ENCODE peak calls at places on chromosomes 5 and 9, in nine cellular contexts. One of them, this sample, is unnamed.

GRCh38 chr5:77896338-77896737 is 120.2 kb upstream of the TBCA start:
- DNase-seq in CD8-positive, alpha-beta T cell: no peak
- DNase-seq in CD8-positive, alpha-beta memory T cell: no peak
- DNase-seq in fibroblast of lung: no peak
- DNase-seq in mammary epithelial cell: no peak
- DNase-seq in left ventricle myocardium inferior: no peak
- DNase-seq in kidney: no peak
- DNase-seq in ovary: no peak
- DNase-seq in NT2/D1: no peak
- DNase-seq in this sample: no peak

GRCh38 chr9:94980947-94981632 is 254.6 kb downstream of the AOPEP start:
- DNase-seq in CD8-positive, alpha-beta memory T cell: no peak
- DNase-seq in kidney: no peak
- DNase-seq in ovary: no peak
- DNase-seq in NT2/D1: peak; percentile 50
- DNase-seq in CD8-positive, alpha-beta T cell: no peak
- DNase-seq in fibroblast of lung: no peak
- DNase-seq in left ventricle myocardium inferior: no peak
- DNase-seq in mammary epithelial cell: no peak
- DNase-seq in this sample: no peak

GRCh38 chr5:181060924-181061323 is 20.9 kb downstream of the BTNL9 start:
- DNase-seq in left ventricle myocardium inferior: no peak
- DNase-seq in NT2/D1: no peak
- DNase-seq in CD8-positive, alpha-beta memory T cell: no peak
- DNase-seq in ovary: no peak
- DNase-seq in mammary epithelial cell: no peak
- DNase-seq in fibroblast of lung: no peak
- DNase-seq in kidney: no peak
- DNase-seq in CD8-positive, alpha-beta T cell: no peak
- DNase-seq in this sample: no peak

GRCh38 chr5:177495243-177496060 is 2.0 kb downstream of the PDLIM7 start:
- DNase-seq in mammary epithelial cell: peak; percentile 56
- DNase-seq in fibroblast of lung: peak; percentile 96
- DNase-seq in NT2/D1: peak; percentile 90
- DNase-seq in ovary: peak; percentile 65
- DNase-seq in left ventricle myocardium inferior: peak; percentile 60
- DNase-seq in kidney: peak; percentile 95
- DNase-seq in CD8-positive, alpha-beta memory T cell: no peak
- DNase-seq in CD8-positive, alpha-beta T cell: no peak
- DNase-seq in this sample: peak; percentile 89

GRCh38 chr5:57174850-57175525 is 1.1 kb downstream of the GPBP1 start:
- DNase-seq in fibroblast of lung: no peak
- DNase-seq in left ventricle myocardium inferior: no peak
- DNase-seq in mammary epithelial cell: peak; percentile 32
- DNase-seq in ovary: no peak
- DNase-seq in CD8-positive, alpha-beta memory T cell: no peak
- DNase-seq in NT2/D1: no peak
- DNase-seq in CD8-positive, alpha-beta T cell: no peak
- DNase-seq in kidney: no peak
- DNase-seq in this sample: no peak

GRCh38 chr9:119649205-119649604 is 280.0 kb upstream of the BRINP1 start:
- DNase-seq in CD8-positive, alpha-beta T cell: no peak
- DNase-seq in mammary epithelial cell: no peak
- DNase-seq in fibroblast of lung: no peak
- DNase-seq in ovary: no peak
- DNase-seq in CD8-positive, alpha-beta memory T cell: no peak
- DNase-seq in left ventricle myocardium inferior: no peak
- DNase-seq in kidney: no peak
- DNase-seq in NT2/D1: no peak
- DNase-seq in this sample: no peak

GRCh38 chr5:142816577-142816976 is 46.4 kb downstream of the ARHGAP26 start:
- DNase-seq in CD8-positive, alpha-beta memory T cell: no peak
- DNase-seq in NT2/D1: no peak
- DNase-seq in kidney: no peak
- DNase-seq in mammary epithelial cell: peak; percentile 40
- DNase-seq in CD8-positive, alpha-beta T cell: no peak
- DNase-seq in ovary: no peak
- DNase-seq in fibroblast of lung: peak; percentile 30
- DNase-seq in left ventricle myocardium inferior: peak; percentile 68
- DNase-seq in this sample: peak; percentile 45

GRCh38 chr9:115923903-115924668 is 229.5 kb upstream of the PAPPA start:
- DNase-seq in CD8-positive, alpha-beta memory T cell: no peak
- DNase-seq in CD8-positive, alpha-beta T cell: no peak
- DNase-seq in left ventricle myocardium inferior: no peak
- DNase-seq in ovary: no peak
- DNase-seq in fibroblast of lung: peak; percentile 99
- DNase-seq in kidney: no peak
- DNase-seq in NT2/D1: no peak
- DNase-seq in mammary epithelial cell: no peak
- DNase-seq in this sample: peak; percentile 86

GRCh38 chr9:93028448-93029006 is 30.0 kb upstream of the SUSD3 start:
- DNase-seq in fibroblast of lung: no peak
- DNase-seq in left ventricle myocardium inferior: no peak
- DNase-seq in kidney: no peak
- DNase-seq in NT2/D1: no peak
- DNase-seq in ovary: no peak
- DNase-seq in mammary epithelial cell: no peak
- DNase-seq in CD8-positive, alpha-beta memory T cell: peak; percentile 60
- DNase-seq in CD8-positive, alpha-beta T cell: peak; percentile 56
- DNase-seq in this sample: no peak

GRCh38 chr5:28301676-28302075 is 1263.3 kb upstream of the CDH9 start:
- DNase-seq in left ventricle myocardium inferior: no peak
- DNase-seq in mammary epithelial cell: peak; percentile 92
- DNase-seq in CD8-positive, alpha-beta memory T cell: no peak
- DNase-seq in CD8-positive, alpha-beta T cell: no peak
- DNase-seq in NT2/D1: no peak
- DNase-seq in fibroblast of lung: peak; percentile 42
- DNase-seq in kidney: no peak
- DNase-seq in ovary: no peak
- DNase-seq in this sample: peak; percentile 61

GRCh38 chr9:75451045-75451444 is 362.7 kb downstream of the OSTF1 start:
- DNase-seq in fibroblast of lung: no peak
- DNase-seq in NT2/D1: no peak
- DNase-seq in left ventricle myocardium inferior: no peak
- DNase-seq in CD8-positive, alpha-beta memory T cell: no peak
- DNase-seq in ovary: no peak
- DNase-seq in CD8-positive, alpha-beta T cell: no peak
- DNase-seq in mammary epithelial cell: no peak
- DNase-seq in kidney: no peak
- DNase-seq in this sample: no peak

DNA sequence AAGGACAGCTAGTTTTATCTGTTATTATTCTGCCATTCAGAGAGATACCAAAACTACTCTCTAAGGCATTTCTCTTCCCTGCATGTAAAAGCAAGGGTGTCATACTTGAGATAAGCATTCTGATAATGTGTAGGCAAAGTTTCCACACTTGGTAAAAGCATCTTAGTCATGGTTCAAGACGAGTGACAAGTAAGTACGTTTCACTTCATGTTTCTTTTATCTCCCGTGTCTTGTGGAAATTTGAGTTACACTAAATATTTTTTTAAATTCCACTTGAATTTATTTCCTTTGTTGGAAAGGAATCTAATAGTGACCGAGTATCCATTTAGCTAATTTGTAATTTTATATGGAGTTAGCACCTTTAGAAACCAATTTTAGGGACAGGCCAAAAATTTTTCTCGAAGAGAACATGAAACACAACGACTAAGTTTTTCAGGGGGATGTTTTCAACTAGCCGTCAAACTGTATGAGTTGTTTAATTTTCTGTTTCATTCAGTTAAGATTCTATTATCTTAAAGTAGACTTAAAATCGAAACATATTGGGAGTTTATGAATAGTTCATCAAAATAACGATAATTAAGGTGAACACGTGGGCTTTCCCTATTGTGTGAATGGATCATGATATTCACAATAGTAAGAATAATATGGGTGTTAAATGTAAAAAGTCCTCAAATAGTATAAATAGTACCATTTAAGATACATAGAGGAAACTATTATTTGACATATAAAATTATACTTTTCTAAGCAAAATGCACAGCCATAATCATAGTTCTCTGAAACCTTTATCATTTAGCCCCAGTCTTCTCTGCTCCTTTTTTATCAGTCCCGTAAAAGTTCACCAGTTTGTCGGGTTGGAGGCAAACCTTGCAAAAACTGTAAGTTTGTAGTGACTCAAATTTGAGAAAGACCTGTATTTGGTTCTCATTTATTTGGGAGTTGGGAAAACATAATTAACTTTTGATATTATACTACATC is 1.6 kb downstream of the RFESD start:
- DNase-seq in left ventricle myocardium inferior: no peak
- DNase-seq in ovary: no peak
- DNase-seq in CD8-positive, alpha-beta memory T cell: no peak
- DNase-seq in kidney: no peak
- DNase-seq in fibroblast of lung: peak; percentile 23
- DNase-seq in CD8-positive, alpha-beta T cell: no peak
- DNase-seq in mammary epithelial cell: no peak
- DNase-seq in NT2/D1: no peak
- DNase-seq in this sample: no peak
- H3K4me3 ChIP-seq in left ventricle myocardium inferior: peak overlapping the region; percentile 71
- H3K4me3 ChIP-seq in ovary: no peak overlapping the region
- H3K4me3 ChIP-seq in CD8-positive, alpha-beta memory T cell: no peak overlapping the region
- H3K4me3 ChIP-seq in kidney: no peak overlapping the region
- H3K4me3 ChIP-seq in fibroblast of lung: no peak overlapping the region
- H3K4me3 ChIP-seq in CD8-positive, alpha-beta T cell: no peak overlapping the region
- H3K4me3 ChIP-seq in mammary epithelial cell: no peak overlapping the region
- H3K4me3 ChIP-seq in NT2/D1: no peak overlapping the region
- H3K4me3 ChIP-seq in this sample: no peak overlapping the region

GRCh38 chr5:83071286-83071685 is 5.9 kb downstream of the TMEM167A start:
- DNase-seq in left ventricle myocardium inferior: no peak
- DNase-seq in CD8-positive, alpha-beta memory T cell: no peak
- DNase-seq in mammary epithelial cell: no peak
- DNase-seq in ovary: no peak
- DNase-seq in fibroblast of lung: no peak
- DNase-seq in NT2/D1: no peak
- DNase-seq in CD8-positive, alpha-beta T cell: no peak
- DNase-seq in kidney: no peak
- DNase-seq in this sample: no peak
- H3K4me1 ChIP-seq in left ventricle myocardium inferior: peaks cover 85% of the 10 kb centered on the region
- H3K4me1 ChIP-seq in CD8-positive, alpha-beta memory T cell: peaks cover 30% of the 10 kb centered on the region
- H3K4me1 ChIP-seq in mammary epithelial cell: peaks cover 4% of the 10 kb centered on the region
- H3K4me1 ChIP-seq in ovary: peaks cover under 1% of the 10 kb centered on the region
- H3K4me1 ChIP-seq in fibroblast of lung: peaks cover 2% of the 10 kb centered on the region
- H3K4me1 ChIP-seq in NT2/D1: no peaks in the 10 kb centered on the region
- H3K4me1 ChIP-seq in CD8-positive, alpha-beta T cell: peaks cover 22% of the 10 kb centered on the region
- H3K4me1 ChIP-seq in kidney: peaks cover 4% of the 10 kb centered on the region
- H3K4me1 ChIP-seq in this sample: peaks cover 60% of the 10 kb centered on the region

GRCh38 chr5:168798065-168799023 is 219.2 kb upstream of the PANK3 start:
- DNase-seq in fibroblast of lung: no peak
- DNase-seq in CD8-positive, alpha-beta T cell: no peak
- DNase-seq in NT2/D1: no peak
- DNase-seq in kidney: no peak
- DNase-seq in CD8-positive, alpha-beta memory T cell: no peak
- DNase-seq in ovary: no peak
- DNase-seq in left ventricle myocardium inferior: no peak
- DNase-seq in mammary epithelial cell: peak; percentile 11
- DNase-seq in this sample: no peak
- H3K4me3 ChIP-seq in fibroblast of lung: no peak overlapping the region
- H3K4me3 ChIP-seq in CD8-positive, alpha-beta T cell: no peak overlapping the region
- H3K4me3 ChIP-seq in NT2/D1: no peak overlapping the region
- H3K4me3 ChIP-seq in kidney: no peak overlapping the region
- H3K4me3 ChIP-seq in CD8-positive, alpha-beta memory T cell: no peak overlapping the region
- H3K4me3 ChIP-seq in ovary: no peak overlapping the region
- H3K4me3 ChIP-seq in left ventricle myocardium inferior: no peak overlapping the region
- H3K4me3 ChIP-seq in mammary epithelial cell: no peak overlapping the region
- H3K4me3 ChIP-seq in this sample: no peak overlapping the region

GRCh38 chr9:98256632-98257218 is 1.3 kb upstream of the TBC1D2 start:
- DNase-seq in fibroblast of lung: no peak
- DNase-seq in kidney: no peak
- DNase-seq in left ventricle myocardium inferior: no peak
- DNase-seq in NT2/D1: no peak
- DNase-seq in ovary: no peak
- DNase-seq in CD8-positive, alpha-beta memory T cell: no peak
- DNase-seq in mammary epithelial cell: no peak
- DNase-seq in CD8-positive, alpha-beta T cell: peak; percentile 20
- DNase-seq in this sample: no peak

GRCh38 chr9:98253563-98253962 is 1.9 kb downstream of the TBC1D2 start:
- DNase-seq in fibroblast of lung: no peak
- DNase-seq in kidney: no peak
- DNase-seq in CD8-positive, alpha-beta T cell: no peak
- DNase-seq in NT2/D1: no peak
- DNase-seq in mammary epithelial cell: no peak
- DNase-seq in left ventricle myocardium inferior: no peak
- DNase-seq in CD8-positive, alpha-beta memory T cell: no peak
- DNase-seq in ovary: no peak
- DNase-seq in this sample: no peak

GRCh38 chr9:98255064-98255577 is 328 bp downstream of the TBC1D2 start:
- DNase-seq in fibroblast of lung: peak; percentile 47
- DNase-seq in CD8-positive, alpha-beta memory T cell: no peak
- DNase-seq in NT2/D1: no peak
- DNase-seq in CD8-positive, alpha-beta T cell: peak; percentile 7
- DNase-seq in left ventricle myocardium inferior: no peak
- DNase-seq in ovary: no peak
- DNase-seq in mammary epithelial cell: no peak
- DNase-seq in kidney: no peak
- DNase-seq in this sample: peak; percentile 64

GRCh38 chr9:98255578-98256296 is at the start of gene TBC1D2:
- DNase-seq in mammary epithelial cell: peak; percentile 94
- DNase-seq in fibroblast of lung: peak; percentile 94
- DNase-seq in NT2/D1: peak; percentile 90
- DNase-seq in ovary: peak; percentile 92
- DNase-seq in left ventricle myocardium inferior: peak; percentile 97
- DNase-seq in CD8-positive, alpha-beta T cell: peak; percentile 97
- DNase-seq in CD8-positive, alpha-beta memory T cell: peak; percentile 97
- DNase-seq in kidney: peak; percentile 98
- DNase-seq in this sample: peak; percentile 96

DNA sequence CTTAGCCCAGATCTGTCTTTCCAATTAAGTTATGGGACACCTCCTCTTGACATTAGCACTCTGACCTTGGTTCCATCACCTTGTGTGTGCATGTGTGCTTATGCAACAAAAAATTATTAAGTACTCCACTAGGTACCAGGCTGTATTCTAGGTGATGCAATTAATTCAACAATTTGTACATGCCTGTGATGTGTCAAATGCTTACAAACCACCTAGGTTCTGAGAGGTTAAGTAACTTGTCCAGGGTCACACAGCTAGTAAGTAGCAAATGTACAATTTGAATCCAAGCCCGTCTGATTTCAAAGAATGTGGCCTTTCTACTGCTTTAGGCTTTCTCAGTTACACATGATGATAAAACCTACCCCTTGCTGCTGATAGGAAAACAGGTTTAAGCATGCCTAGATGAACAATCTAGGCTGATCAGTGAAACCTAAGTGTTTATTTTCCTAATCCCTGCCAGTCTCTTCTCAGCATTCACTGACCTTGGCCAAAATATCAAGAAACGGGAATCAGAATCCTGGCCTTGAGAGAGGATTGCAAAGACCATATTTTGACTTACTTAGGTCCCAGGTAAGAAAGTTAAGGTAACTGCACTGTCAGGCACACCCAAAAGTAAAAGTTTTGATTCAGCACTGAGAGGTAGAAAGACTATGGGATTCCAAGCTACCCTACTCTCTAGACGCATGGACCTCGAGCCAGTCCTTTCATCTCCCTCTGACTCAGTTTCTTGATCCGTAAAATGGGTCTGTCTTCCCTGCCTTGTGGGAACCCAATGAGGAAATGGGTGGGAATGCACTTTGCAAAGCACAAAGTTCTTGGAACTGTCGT is 999 bp downstream of the TBC1D2 start:
- DNase-seq in NT2/D1: no peak
- DNase-seq in fibroblast of lung: no peak
- DNase-seq in left ventricle myocardium inferior: no peak
- DNase-seq in CD8-positive, alpha-beta T cell: no peak
- DNase-seq in kidney: no peak
- DNase-seq in ovary: no peak
- DNase-seq in mammary epithelial cell: peak; percentile 51
- DNase-seq in CD8-positive, alpha-beta memory T cell: no peak
- DNase-seq in this sample: no peak
- H3K4me1 ChIP-seq in NT2/D1: peaks cover 6% of the 10 kb centered on the region
- H3K4me1 ChIP-seq in fibroblast of lung: peaks cover 26% of the 10 kb centered on the region
- H3K4me1 ChIP-seq in left ventricle myocardium inferior: peaks cover 46% of the 10 kb centered on the region
- H3K4me1 ChIP-seq in CD8-positive, alpha-beta T cell: peaks cover 20% of the 10 kb centered on the region
- H3K4me1 ChIP-seq in kidney: no peaks in the 10 kb centered on the region
- H3K4me1 ChIP-seq in ovary: peaks cover 8% of the 10 kb centered on the region
- H3K4me1 ChIP-seq in mammary epithelial cell: peaks cover 51% of the 10 kb centered on the region
- H3K4me1 ChIP-seq in CD8-positive, alpha-beta memory T cell: peaks cover 22% of the 10 kb centered on the region
- H3K4me1 ChIP-seq in this sample: peaks cover 37% of the 10 kb centered on the region